ENCODE peak calls at places on chromosomes 3 and 15, in four cellular contexts. M is GM12878, L is K562, K is HepG2. O is an unnamed sample.

GRCh38 chr15:70643783-70644125 is 119.6 kb downstream of the UACA start:
- DNase-seq in M (no peak), K (peak), L (no peak), O (no peak)

GRCh38 chr15:74790080-74790916 is 8.4 kb downstream of the CSK start:
- DNase-seq in M (no peak), L (no peak), K (no peak), O (no peak)

GRCh38 chr15:72540606-72541237 is 66.6 kb downstream of the ARIH1 start:
- DNase-seq in L (no peak), K (no peak), M (no peak), O (no peak)

GRCh38 chr3:19202303-19202702 is 54.0 kb downstream of the KCNH8 start:
- DNase-seq in M (no peak), K (no peak), L (no peak), O (no peak)

GRCh38 chr3:73685061-73685460 is 60.3 kb upstream of the PDZRN3 start:
- DNase-seq in L (no peak), K (no peak), M (no peak), O (no peak)

GRCh38 chr3:43148033-43148432 is 42.2 kb upstream of the POMGNT2 start:
- DNase-seq in L (no peak), M (no peak), K (peak), O (no peak)

GRCh38 chr15:66706225-66706732 is 4.2 kb downstream of the SMAD6 start:
- DNase-seq in L (peak), K (no peak), M (no peak), O (no peak)

GRCh38 chr3:17339233-17339632 is 403.2 kb downstream of the TBC1D5 start:
- DNase-seq in L (no peak), M (no peak), K (no peak), O (no peak)

DNA sequence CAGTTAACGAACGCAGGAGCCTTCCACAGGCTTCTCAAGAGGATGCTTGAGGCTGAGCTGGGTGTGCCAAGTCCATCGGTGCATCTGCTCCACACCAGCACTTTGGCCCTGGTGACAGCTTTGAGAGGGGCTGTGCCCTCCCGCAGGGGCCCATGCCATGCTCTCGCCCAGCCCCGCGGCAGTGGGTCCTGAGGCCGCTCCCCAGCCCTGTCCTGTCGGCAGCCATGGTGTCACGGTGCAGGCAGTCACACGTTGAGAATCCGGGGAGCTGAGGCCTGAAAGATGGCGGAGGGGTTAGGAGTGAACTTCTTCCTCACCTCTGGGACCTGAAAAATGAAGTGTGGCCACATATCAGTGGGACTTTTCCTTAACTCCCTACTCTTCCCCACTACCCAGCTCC is 8.3 kb downstream of the MAP6D1 start:
- DNase-seq in L (no peak), K (no peak), M (no peak), O (no peak)
- TF ChIP-seq TARDBP in L (no peak), K (no peak), M (no peak), O (no peak)

GRCh38 chr3:104763007-104763406 is 603.7 kb upstream of the ALCAM start:
- DNase-seq in K (no peak), M (no peak), L (no peak), O (no peak)
- TF ChIP-seq TARDBP in K (no peak), M (no peak), L (no peak), O (no peak)

DNA sequence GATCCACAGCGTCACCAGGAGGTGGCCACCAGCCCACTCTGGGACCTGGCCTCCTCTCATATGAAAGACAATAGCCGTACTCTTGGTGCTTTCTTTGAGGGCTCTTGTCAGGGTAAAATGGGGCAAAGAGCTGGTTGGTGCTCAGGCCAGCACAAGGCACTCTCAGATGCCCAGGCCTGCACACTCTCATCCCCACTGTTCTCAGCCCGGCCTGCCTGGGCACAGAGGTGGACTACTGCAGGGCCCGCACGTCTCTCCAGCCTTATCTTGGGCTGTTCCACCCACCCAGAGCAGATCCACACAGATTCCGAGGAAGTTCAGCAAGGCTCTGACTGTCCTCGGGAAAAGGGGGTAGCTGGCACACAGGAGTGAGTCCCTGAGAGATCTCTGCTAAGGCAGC is 122.8 kb upstream of the PRR20G start:
- DNase-seq in M (no peak), K (no peak), L (no peak), O (no peak)
- TF ChIP-seq TARDBP in M (no peak), K (no peak), L (no peak), O (no peak)

GRCh38 chr15:33148129-33148850 is 46.2 kb downstream of the FMN1 start:
- DNase-seq in L (no peak), M (no peak), K (no peak), O (no peak)
- TF ChIP-seq TARDBP in L (no peak), M (no peak), K (no peak), O (no peak)